ENCODE peak calls at places on chromosome 11, in eight cellular contexts. One of them, this sample, is unnamed.

GRCh38 chr11:45005106-45005505 is 54.4 kb upstream of the TP53I11 start:
- DNase-seq in right atrium auricular region: no peak
- DNase-seq in PC-9: no peak
- DNase-seq in colonic mucosa: no peak
- DNase-seq in heart right ventricle: no peak
- DNase-seq in HAP-1: no peak
- DNase-seq in CD4-positive, CD25-positive, alpha-beta regulatory T cell: no peak
- DNase-seq in fibroblast of lung: no peak
- DNase-seq in this sample: no peak

GRCh38 chr11:121486054-121486453 is 33.3 kb upstream of the SORL1-AS1 start:
- DNase-seq in HAP-1: no peak
- DNase-seq in fibroblast of lung: no peak
- DNase-seq in heart right ventricle: no peak
- DNase-seq in colonic mucosa: no peak
- DNase-seq in CD4-positive, CD25-positive, alpha-beta regulatory T cell: no peak
- DNase-seq in right atrium auricular region: no peak
- DNase-seq in PC-9: no peak
- DNase-seq in this sample: no peak

GRCh38 chr11:95567685-95568084 is 221.9 kb downstream of the FAM76B start:
- DNase-seq in colonic mucosa: no peak
- DNase-seq in HAP-1: no peak
- DNase-seq in heart right ventricle: no peak
- DNase-seq in fibroblast of lung: peak; percentile 77
- DNase-seq in CD4-positive, CD25-positive, alpha-beta regulatory T cell: no peak
- DNase-seq in right atrium auricular region: no peak
- DNase-seq in PC-9: no peak
- DNase-seq in this sample: no peak

GRCh38 chr11:114977596-114977995 is 299.3 kb downstream of the NXPE2 start:
- DNase-seq in colonic mucosa: no peak
- DNase-seq in CD4-positive, CD25-positive, alpha-beta regulatory T cell: no peak
- DNase-seq in PC-9: no peak
- DNase-seq in fibroblast of lung: no peak
- DNase-seq in HAP-1: no peak
- DNase-seq in heart right ventricle: no peak
- DNase-seq in right atrium auricular region: no peak
- DNase-seq in this sample: no peak

GRCh38 chr11:35800970-35801953 is 138.7 kb downstream of the TRIM44 start:
- DNase-seq in right atrium auricular region: no peak
- DNase-seq in HAP-1: no peak
- DNase-seq in heart right ventricle: no peak
- DNase-seq in fibroblast of lung: no peak
- DNase-seq in PC-9: no peak
- DNase-seq in CD4-positive, CD25-positive, alpha-beta regulatory T cell: no peak
- DNase-seq in colonic mucosa: no peak
- DNase-seq in this sample: no peak

GRCh38 chr11:86070435-86071056 is 1.7 kb upstream of the PICALM start:
- DNase-seq in right atrium auricular region: no peak
- DNase-seq in HAP-1: no peak
- DNase-seq in PC-9: no peak
- DNase-seq in heart right ventricle: no peak
- DNase-seq in fibroblast of lung: peak; percentile 42
- DNase-seq in colonic mucosa: no peak
- DNase-seq in CD4-positive, CD25-positive, alpha-beta regulatory T cell: no peak
- DNase-seq in this sample: no peak

GRCh38 chr11:44775366-44776356 is 48.9 kb downstream of the TSPAN18 start:
- DNase-seq in HAP-1: peak; percentile 88
- DNase-seq in colonic mucosa: peak; percentile 64
- DNase-seq in CD4-positive, CD25-positive, alpha-beta regulatory T cell: peak; percentile 35
- DNase-seq in heart right ventricle: peak; percentile 61
- DNase-seq in fibroblast of lung: peak; percentile 26
- DNase-seq in right atrium auricular region: no peak
- DNase-seq in PC-9: peak; percentile 41
- DNase-seq in this sample: peak; percentile 84

GRCh38 chr11:75272821-75273301 is 32.3 kb downstream of the TPBGL start:
- DNase-seq in right atrium auricular region: no peak
- DNase-seq in heart right ventricle: no peak
- DNase-seq in PC-9: no peak
- DNase-seq in colonic mucosa: no peak
- DNase-seq in CD4-positive, CD25-positive, alpha-beta regulatory T cell: no peak
- DNase-seq in HAP-1: no peak
- DNase-seq in fibroblast of lung: no peak
- DNase-seq in this sample: no peak

GRCh38 chr11:60251485-60252207 is 8.7 kb upstream of the MS4A4E start:
- DNase-seq in HAP-1: peak; percentile 72
- DNase-seq in right atrium auricular region: no peak
- DNase-seq in colonic mucosa: no peak
- DNase-seq in PC-9: peak; percentile 9
- DNase-seq in heart right ventricle: no peak
- DNase-seq in fibroblast of lung: no peak
- DNase-seq in CD4-positive, CD25-positive, alpha-beta regulatory T cell: no peak
- DNase-seq in this sample: peak; percentile 5

GRCh38 chr11:61024938-61025818 is 53.7 kb downstream of the CD6 start:
- DNase-seq in fibroblast of lung: no peak
- DNase-seq in PC-9: no peak
- DNase-seq in right atrium auricular region: no peak
- DNase-seq in HAP-1: no peak
- DNase-seq in colonic mucosa: no peak
- DNase-seq in CD4-positive, CD25-positive, alpha-beta regulatory T cell: no peak
- DNase-seq in heart right ventricle: no peak
- DNase-seq in this sample: no peak

GRCh38 chr11:77113382-77114088 is 10.9 kb downstream of the OMP start:
- DNase-seq in colonic mucosa: no peak
- DNase-seq in CD4-positive, CD25-positive, alpha-beta regulatory T cell: no peak
- DNase-seq in PC-9: peak; percentile 52
- DNase-seq in fibroblast of lung: peak; percentile 29
- DNase-seq in HAP-1: peak; percentile 66
- DNase-seq in heart right ventricle: no peak
- DNase-seq in right atrium auricular region: no peak
- DNase-seq in this sample: no peak

GRCh38 chr11:126637800-126638175 is 282.3 kb downstream of the ST3GAL4 start:
- DNase-seq in fibroblast of lung: peak; percentile 97
- DNase-seq in colonic mucosa: no peak
- DNase-seq in HAP-1: no peak
- DNase-seq in heart right ventricle: no peak
- DNase-seq in CD4-positive, CD25-positive, alpha-beta regulatory T cell: no peak
- DNase-seq in right atrium auricular region: no peak
- DNase-seq in PC-9: no peak
- DNase-seq in this sample: no peak

GRCh38 chr11:117818036-117818858 is 6.3 kb downstream of the FXYD2 start:
- DNase-seq in CD4-positive, CD25-positive, alpha-beta regulatory T cell: peak; percentile 39
- DNase-seq in right atrium auricular region: no peak
- DNase-seq in colonic mucosa: no peak
- DNase-seq in heart right ventricle: no peak
- DNase-seq in PC-9: no peak
- DNase-seq in fibroblast of lung: peak; percentile 43
- DNase-seq in HAP-1: no peak
- DNase-seq in this sample: no peak

GRCh38 chr11:65899356-65900124 is 648 bp downstream of the FOSL1 start:
- DNase-seq in PC-9: peak; percentile 88
- DNase-seq in colonic mucosa: peak; percentile 57
- DNase-seq in HAP-1: peak; percentile 72
- DNase-seq in right atrium auricular region: peak; percentile 82
- DNase-seq in fibroblast of lung: peak; percentile 76
- DNase-seq in heart right ventricle: peak; percentile 62
- DNase-seq in CD4-positive, CD25-positive, alpha-beta regulatory T cell: peak; percentile 51
- DNase-seq in this sample: no peak

GRCh38 chr11:61065955-61066638 is 36.2 kb upstream of the CD5 start:
- DNase-seq in colonic mucosa: no peak
- DNase-seq in right atrium auricular region: no peak
- DNase-seq in PC-9: no peak
- DNase-seq in fibroblast of lung: no peak
- DNase-seq in CD4-positive, CD25-positive, alpha-beta regulatory T cell: no peak
- DNase-seq in heart right ventricle: no peak
- DNase-seq in HAP-1: no peak
- DNase-seq in this sample: no peak

GRCh38 chr11:95503047-95503446 is 272.0 kb upstream of the SESN3 start:
- DNase-seq in right atrium auricular region: no peak
- DNase-seq in heart right ventricle: no peak
- DNase-seq in colonic mucosa: no peak
- DNase-seq in CD4-positive, CD25-positive, alpha-beta regulatory T cell: no peak
- DNase-seq in HAP-1: no peak
- DNase-seq in fibroblast of lung: peak; percentile 50
- DNase-seq in PC-9: no peak
- DNase-seq in this sample: no peak

GRCh38 chr11:9460322-9461067 is at the start of gene ZNF143:
- DNase-seq in fibroblast of lung: peak; percentile 100
- DNase-seq in HAP-1: peak; percentile 100
- DNase-seq in CD4-positive, CD25-positive, alpha-beta regulatory T cell: peak; percentile 100
- DNase-seq in right atrium auricular region: peak; percentile 100
- DNase-seq in heart right ventricle: peak; percentile 100
- DNase-seq in colonic mucosa: peak; percentile 100
- DNase-seq in PC-9: peak; percentile 97
- DNase-seq in this sample: peak; percentile 100
- H3K27me3 ChIP-seq in fibroblast of lung: no peaks in the 10 kb centered on the region
- H3K27me3 ChIP-seq in HAP-1: no peaks in the 10 kb centered on the region
- H3K27me3 ChIP-seq in CD4-positive, CD25-positive, alpha-beta regulatory T cell: no peaks in the 10 kb centered on the region
- H3K27me3 ChIP-seq in right atrium auricular region: no peaks in the 10 kb centered on the region
- H3K27me3 ChIP-seq in heart right ventricle: no peaks in the 10 kb centered on the region
- H3K27me3 ChIP-seq in colonic mucosa: no peaks in the 10 kb centered on the region
- H3K27me3 ChIP-seq in PC-9: no peaks in the 10 kb centered on the region
- H3K27me3 ChIP-seq in this sample: no peaks in the 10 kb centered on the region

DNA sequence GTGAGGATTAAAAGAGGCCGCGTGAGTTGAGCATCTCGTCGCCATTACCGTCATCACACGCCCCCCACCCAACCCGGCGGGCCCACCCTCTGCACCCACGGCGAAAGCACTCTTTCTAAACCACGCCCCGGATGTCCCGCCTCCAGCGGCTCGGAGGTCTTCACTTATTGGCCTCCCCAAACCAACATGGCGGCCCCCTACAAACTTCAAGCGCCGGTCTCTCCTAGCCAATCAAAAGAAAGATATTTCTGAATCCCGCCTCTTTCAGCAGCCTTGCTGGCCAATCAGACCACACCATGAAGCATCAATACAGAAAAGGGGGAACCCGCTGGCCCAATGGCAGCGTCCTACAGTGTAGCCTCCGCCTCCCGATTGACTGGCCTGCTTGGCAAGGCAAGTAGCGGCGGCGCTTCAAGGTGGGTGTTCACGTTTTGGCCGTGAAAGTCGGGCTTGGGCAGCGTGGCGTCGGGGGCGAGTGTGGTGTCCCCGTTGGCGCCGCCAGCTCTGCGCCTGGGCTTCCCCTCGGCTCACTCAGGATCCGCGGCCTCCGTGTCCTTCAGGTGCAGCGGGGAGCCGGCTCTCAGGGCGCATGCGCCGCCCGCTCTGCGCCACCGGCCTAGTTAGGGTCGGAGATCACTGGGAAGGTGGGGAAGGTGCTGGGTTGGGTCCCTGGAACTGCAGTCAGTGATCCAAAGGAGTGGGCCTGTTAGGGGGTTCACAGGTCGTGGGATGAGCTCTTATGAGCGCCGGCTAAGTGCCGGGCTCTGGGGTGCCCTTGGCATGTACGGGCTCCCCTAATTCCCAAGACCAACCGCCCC is at the start of gene NDUFS8:
- DNase-seq in fibroblast of lung: peak; percentile 98
- DNase-seq in heart right ventricle: peak; percentile 96
- DNase-seq in PC-9: peak; percentile 96
- DNase-seq in right atrium auricular region: peak; percentile 99
- DNase-seq in CD4-positive, CD25-positive, alpha-beta regulatory T cell: peak; percentile 96
- DNase-seq in HAP-1: peak; percentile 99
- DNase-seq in colonic mucosa: peak; percentile 98
- DNase-seq in this sample: peak; percentile 98
- H3K27me3 ChIP-seq in fibroblast of lung: no peaks in the 10 kb centered on the region
- H3K27me3 ChIP-seq in heart right ventricle: no peaks in the 10 kb centered on the region
- H3K27me3 ChIP-seq in PC-9: no peaks in the 10 kb centered on the region
- H3K27me3 ChIP-seq in right atrium auricular region: no peaks in the 10 kb centered on the region
- H3K27me3 ChIP-seq in CD4-positive, CD25-positive, alpha-beta regulatory T cell: no peaks in the 10 kb centered on the region
- H3K27me3 ChIP-seq in HAP-1: no peaks in the 10 kb centered on the region
- H3K27me3 ChIP-seq in colonic mucosa: no peaks in the 10 kb centered on the region
- H3K27me3 ChIP-seq in this sample: no peaks in the 10 kb centered on the region

DNA sequence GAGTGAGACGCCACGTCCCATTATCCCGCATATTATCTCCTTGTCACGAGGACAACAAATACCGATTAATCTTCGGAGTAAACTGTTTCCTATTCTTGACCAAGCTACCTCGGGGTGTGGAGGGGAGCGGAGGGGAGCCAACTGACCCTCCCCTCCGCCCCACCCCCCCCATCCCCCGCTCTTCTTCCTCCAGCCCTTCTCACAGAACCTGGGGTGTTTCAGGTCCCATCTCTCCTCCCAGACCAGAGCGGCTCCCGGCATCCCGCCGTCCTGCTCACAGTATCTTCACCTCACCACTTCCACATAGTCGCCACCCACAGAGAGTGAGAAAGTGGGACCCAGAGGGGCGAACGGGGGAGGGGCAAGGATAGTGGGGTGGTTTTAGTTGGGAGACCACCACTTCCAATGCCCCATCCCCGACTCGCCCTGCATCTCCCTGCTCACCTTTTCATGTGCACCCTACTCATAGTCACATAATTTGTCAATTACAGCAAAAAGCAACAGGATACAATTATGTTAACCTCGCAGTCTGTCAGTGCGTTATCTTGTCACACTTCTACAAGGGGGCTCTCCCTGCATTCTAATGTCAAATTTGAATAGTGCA is 11.2 kb downstream of the PAX6 start:
- DNase-seq in HAP-1: no peak
- DNase-seq in fibroblast of lung: no peak
- DNase-seq in right atrium auricular region: peak; percentile 49
- DNase-seq in CD4-positive, CD25-positive, alpha-beta regulatory T cell: no peak
- DNase-seq in heart right ventricle: no peak
- DNase-seq in PC-9: no peak
- DNase-seq in colonic mucosa: no peak
- DNase-seq in this sample: no peak
- H3K27me3 ChIP-seq in HAP-1: no peaks in the 10 kb centered on the region
- H3K27me3 ChIP-seq in fibroblast of lung: peaks cover 74% of the 10 kb centered on the region
- H3K27me3 ChIP-seq in right atrium auricular region: peaks cover 58% of the 10 kb centered on the region
- H3K27me3 ChIP-seq in CD4-positive, CD25-positive, alpha-beta regulatory T cell: peaks cover 52% of the 10 kb centered on the region
- H3K27me3 ChIP-seq in heart right ventricle: peaks cover 100% of the 10 kb centered on the region
- H3K27me3 ChIP-seq in PC-9: no peaks in the 10 kb centered on the region
- H3K27me3 ChIP-seq in colonic mucosa: peaks cover 90% of the 10 kb centered on the region
- H3K27me3 ChIP-seq in this sample: peaks cover 93% of the 10 kb centered on the region

GRCh38 chr11:2724114-2724513 is 24.3 kb upstream of the KCNQ1OT1 start:
- DNase-seq in PC-9: no peak
- DNase-seq in right atrium auricular region: no peak
- DNase-seq in heart right ventricle: no peak
- DNase-seq in HAP-1: no peak
- DNase-seq in fibroblast of lung: no peak
- DNase-seq in colonic mucosa: no peak
- DNase-seq in CD4-positive, CD25-positive, alpha-beta regulatory T cell: no peak
- DNase-seq in this sample: no peak

GRCh38 chr11:2726964-2727363 is 27.2 kb upstream of the KCNQ1OT1 start:
- DNase-seq in right atrium auricular region: no peak
- DNase-seq in colonic mucosa: no peak
- DNase-seq in PC-9: no peak
- DNase-seq in CD4-positive, CD25-positive, alpha-beta regulatory T cell: no peak
- DNase-seq in fibroblast of lung: no peak
- DNase-seq in heart right ventricle: no peak
- DNase-seq in HAP-1: no peak
- DNase-seq in this sample: no peak

GRCh38 chr11:2724653-2725366 is 25.0 kb upstream of the KCNQ1OT1 start:
- DNase-seq in HAP-1: no peak
- DNase-seq in PC-9: no peak
- DNase-seq in fibroblast of lung: peak; percentile 28
- DNase-seq in heart right ventricle: peak; percentile 55
- DNase-seq in colonic mucosa: no peak
- DNase-seq in CD4-positive, CD25-positive, alpha-beta regulatory T cell: no peak
- DNase-seq in right atrium auricular region: no peak
- DNase-seq in this sample: no peak

GRCh38 chr11:2728128-2728662 is 28.4 kb upstream of the KCNQ1OT1 start:
- DNase-seq in colonic mucosa: no peak
- DNase-seq in right atrium auricular region: no peak
- DNase-seq in CD4-positive, CD25-positive, alpha-beta regulatory T cell: no peak
- DNase-seq in PC-9: no peak
- DNase-seq in heart right ventricle: no peak
- DNase-seq in fibroblast of lung: no peak
- DNase-seq in HAP-1: no peak
- DNase-seq in this sample: no peak

GRCh38 chr11:2725367-2726300 is 25.8 kb upstream of the KCNQ1OT1 start:
- DNase-seq in fibroblast of lung: peak; percentile 46
- DNase-seq in CD4-positive, CD25-positive, alpha-beta regulatory T cell: no peak
- DNase-seq in right atrium auricular region: peak; percentile 66
- DNase-seq in colonic mucosa: no peak
- DNase-seq in PC-9: no peak
- DNase-seq in heart right ventricle: peak; percentile 72
- DNase-seq in HAP-1: no peak
- DNase-seq in this sample: no peak
- H3K27me3 ChIP-seq in fibroblast of lung: peaks cover 10% of the 10 kb centered on the region
- H3K27me3 ChIP-seq in CD4-positive, CD25-positive, alpha-beta regulatory T cell: no peaks in the 10 kb centered on the region
- H3K27me3 ChIP-seq in right atrium auricular region: no peaks in the 10 kb centered on the region
- H3K27me3 ChIP-seq in colonic mucosa: no peaks in the 10 kb centered on the region
- H3K27me3 ChIP-seq in PC-9: peaks cover 13% of the 10 kb centered on the region
- H3K27me3 ChIP-seq in heart right ventricle: no peaks in the 10 kb centered on the region
- H3K27me3 ChIP-seq in HAP-1: no peaks in the 10 kb centered on the region
- H3K27me3 ChIP-seq in this sample: peaks cover 80% of the 10 kb centered on the region